ENCODE peak calls at places on chromosomes 11 and 22, in six cellular contexts. G is IMR-90, Z is neuronal stem cell, T is mesenchymal stem cell, Q is H1, X is trophoblast cell. P is an unnamed sample.

GRCh38 chr11:133176748-133177147 is 355.6 kb downstream of the OPCML start:
- DNase-seq in G (no peak), Z (no peak), T (no peak), Q (no peak), X (no peak), P (no peak)

GRCh38 chr11:7513210-7514098 is at the start of gene PPFIBP2:
- DNase-seq in G (peak), Z (peak), T (peak), Q (peak), X (peak), P (peak)

GRCh38 chr22:46569848-46570695 is 32.7 kb upstream of the CELSR1 start:
- DNase-seq in G (no peak), Z (no peak), T (no peak), Q (no peak), X (peak), P (no peak)

GRCh38 chr11:122778148-122778547 is 60.2 kb upstream of the CRTAM start:
- DNase-seq in G (peak), Z (no peak), T (peak), Q (no peak), X (peak), P (no peak)

GRCh38 chr11:100176456-100176855 is 510.6 kb upstream of the ARHGAP42 start:
- DNase-seq in G (no peak), Z (no peak), T (no peak), Q (no peak), X (no peak), P (no peak)

GRCh38 chr11:71500601-71501021 is 26.5 kb upstream of the KRTAP5-7 start:
- DNase-seq in G (no peak), Z (no peak), T (no peak), Q (no peak), X (no peak), P (no peak)

GRCh38 chr11:12715941-12716340 is 41.7 kb downstream of the TEAD1 start:
- DNase-seq in G (no peak), Z (no peak), T (no peak), Q (no peak), X (no peak), P (no peak)

GRCh38 chr11:64675417-64676252 is 47.4 kb downstream of the NRXN2 start:
- DNase-seq in G (peak), Z (no peak), T (peak), Q (no peak), X (no peak), P (no peak)

GRCh38 chr11:133991101-133991500 is 34.3 kb upstream of the IGSF9B start:
- DNase-seq in G (no peak), Z (no peak), T (no peak), Q (no peak), X (no peak), P (no peak)

GRCh38 chr22:43829904-43830851 is 18.1 kb upstream of the EFCAB6 start:
- DNase-seq in G (peak), Z (no peak), T (no peak), Q (no peak), X (no peak), P (no peak)

GRCh38 chr11:16215352-16215751 is 141.0 kb downstream of the SOX6 start:
- DNase-seq in G (no peak), Z (no peak), T (no peak), Q (no peak), X (no peak), P (no peak)

GRCh38 chr11:22304337-22304961 is 33.7 kb upstream of the SLC17A6 start:
- DNase-seq in G (peak), Z (no peak), T (peak), Q (no peak), X (peak), P (no peak)

GRCh38 chr22:31151872-31152271 is 8.1 kb upstream of the RNF185 start:
- DNase-seq in G (no peak), Z (no peak), T (no peak), Q (no peak), X (no peak), P (no peak)

GRCh38 chr22:31150615-31151014 is 9.4 kb upstream of the RNF185 start:
- DNase-seq in G (no peak), Z (no peak), T (no peak), Q (no peak), X (no peak), P (no peak)

GRCh38 chr22:31144223-31144622 is 3.9 kb upstream of the PLA2G3 start:
- DNase-seq in G (peak), Z (no peak), T (peak), Q (no peak), X (peak), P (no peak)

GRCh38 chr22:31148953-31149627 is 8.8 kb upstream of the PLA2G3 start:
- DNase-seq in G (peak), Z (peak), T (peak), Q (peak), X (peak), P (peak)

GRCh38 chr22:31148516-31148915 is 8.2 kb upstream of the PLA2G3 start:
- DNase-seq in G (peak), Z (no peak), T (no peak), Q (no peak), X (peak), P (no peak)
- H4K91ac ChIP-seq in G (peak), Z (no peak), T (no peak), Q (no peak), X (no peak), P (no peak)

GRCh38 chr11:126134461-126135155 is 71.9 kb upstream of the CDON start:
- DNase-seq in G (no peak), Z (no peak), T (no peak), Q (no peak), X (no peak), P (no peak)
- H4K91ac ChIP-seq in G (no peak), Z (no peak), T (no peak), Q (no peak), X (peak), P (no peak)

DNA sequence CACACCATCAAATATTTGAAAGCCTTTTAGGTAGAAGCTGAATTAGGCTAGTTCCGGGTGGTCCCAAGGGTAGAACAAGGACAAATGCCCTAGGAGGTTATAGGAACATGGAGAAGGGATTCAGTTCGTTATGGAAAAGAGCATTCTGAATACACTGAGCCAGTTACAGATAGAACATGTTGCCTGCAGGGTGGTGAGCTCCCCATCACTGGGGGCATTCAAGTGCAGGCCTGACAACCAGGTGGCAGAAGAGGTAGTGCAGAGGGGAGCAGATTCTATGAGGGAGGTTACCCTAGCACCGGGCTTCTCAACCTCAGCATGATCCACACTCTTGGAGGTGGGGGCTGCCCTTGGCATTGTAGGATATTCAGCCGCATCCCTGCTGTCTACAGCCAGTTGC is 24.2 kb downstream of the LIF start:
- DNase-seq in G (no peak), Z (no peak), T (no peak), Q (no peak), X (no peak), P (no peak)
- H4K91ac ChIP-seq in G (no peak), Z (no peak), T (peak), Q (no peak), X (no peak), P (no peak)

DNA sequence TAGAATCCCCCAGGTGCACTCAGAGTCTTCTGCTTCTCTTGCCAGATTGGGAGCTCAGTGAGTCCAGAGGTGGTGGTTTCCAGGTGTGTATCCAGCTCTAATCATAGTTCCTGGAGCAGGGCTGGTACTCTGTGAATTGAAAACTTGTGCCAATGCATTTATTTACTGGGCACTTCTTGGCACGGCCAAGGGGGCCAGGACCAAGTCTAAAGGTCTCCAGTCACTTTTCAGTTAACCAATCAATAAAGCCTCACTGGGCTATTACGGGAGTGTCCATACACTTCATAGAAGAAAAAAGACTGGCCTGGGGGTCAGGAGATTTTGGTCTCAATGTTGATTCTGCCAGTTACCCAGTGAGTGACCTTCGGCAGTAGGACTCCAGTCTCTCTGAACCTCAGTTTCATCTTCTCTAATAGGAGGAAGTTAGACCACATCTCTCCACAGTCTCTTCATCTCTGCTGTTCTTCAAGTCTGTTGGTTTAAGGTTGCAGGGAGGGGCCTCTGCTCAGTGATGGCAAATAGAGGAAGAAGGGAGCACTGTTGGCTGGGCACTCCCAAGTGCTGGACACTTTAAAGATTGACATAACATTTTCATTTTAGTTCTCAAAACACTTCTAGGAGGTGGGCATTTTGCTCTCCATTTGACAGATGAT is 188.5 kb upstream of the E2F8 start:
- DNase-seq in G (no peak), Z (no peak), T (no peak), Q (no peak), X (no peak), P (no peak)
- H4K91ac ChIP-seq in G (no peak), Z (no peak), T (no peak), Q (no peak), X (no peak), P (no peak)

P was measured in H9.